ENCODE peak calls at places on chromosomes 2 and 18, in seven cellular contexts. R is stimulated activated CD4-positive, alpha-beta T cell treated with anti-CD3 and anti-CD28 coated beads, Interleukin-2, amount 100 ng/mL, for 48 hours; U is lung microvascular endothelial cell; J is GM23248; N is frontal cortex; W is colonic mucosa; T is CD4-positive, alpha-beta memory T cell. A is an unnamed sample.
A peak's percentile ranks its signal among the peaks of the same experiment; 100 is the strongest.

GRCh38 chr2:20130821-20131645 is 79.6 kb upstream of the LAPTM4A start:
- DNase-seq in W (no peak), N (no peak), U (no peak), J (no peak), R (no peak), T (no peak), A (no peak)

GRCh38 chr2:145548479-145548878 is 1028.6 kb upstream of the ZEB2 start:
- DNase-seq in W (no peak), J (no peak), T (no peak), U (no peak), R (no peak), N (no peak), A (no peak)

GRCh38 chr2:83022631-83023210 is 1436.4 kb downstream of the SUCLG1 start:
- DNase-seq in U (no peak), T (no peak), J (no peak), N (no peak), W (no peak), R (no peak), A (no peak)

GRCh38 chr2:170341684-170342631 is 164.0 kb downstream of the MYO3B start:
- DNase-seq in W (no peak), U (no peak), N (no peak), T (no peak), J (no peak), R (no peak), A (no peak)

GRCh38 chr2:38765149-38765548 is 12.9 kb upstream of the GEMIN6 start:
- DNase-seq in J (peak; percentile 78), T (no peak), W (no peak), U (no peak), N (no peak), R (no peak), A (no peak)

GRCh38 chr2:122136071-122136470 is 380.6 kb downstream of the TSN start:
- DNase-seq in R (no peak), N (peak; percentile 8), T (no peak), W (no peak), U (peak; percentile 50), J (peak; percentile 24), A (no peak)

GRCh38 chr2:45964226-45964841 is 312.9 kb downstream of the PRKCE start:
- DNase-seq in U (peak; percentile 98), W (peak; percentile 96), N (peak; percentile 29), J (peak; percentile 96), T (no peak), R (no peak), A (no peak)

GRCh38 chr18:79866889-79867574 is 69.3 kb downstream of the KCNG2 start:
- DNase-seq in U (no peak), N (no peak), W (no peak), J (peak; percentile 57), T (no peak), R (no peak), A (no peak)

GRCh38 chr2:43138441-43138840 is 88.0 kb downstream of the ZFP36L2 start:
- DNase-seq in W (no peak), U (no peak), N (no peak), T (no peak), J (no peak), R (no peak), A (no peak)

GRCh38 chr2:1614564-1614963 is 129.8 kb downstream of the PXDN start:
- DNase-seq in T (no peak), J (no peak), R (no peak), N (no peak), W (no peak), U (no peak), A (no peak)

GRCh38 chr2:217291259-217291658 is 431.4 kb upstream of the TNP1 start:
- DNase-seq in R (no peak), N (no peak), T (no peak), U (no peak), W (no peak), J (no peak), A (no peak)

GRCh38 chr2:200913654-200914053 is 24.5 kb downstream of the NIF3L1 start:
- DNase-seq in U (peak; percentile 52), T (no peak), W (no peak), J (peak; percentile 82), N (no peak), R (no peak), A (no peak)

GRCh38 chr18:48910972-48911545 is 39.7 kb downstream of the SMAD7 start:
- DNase-seq in T (no peak), W (peak; percentile 15), R (no peak), J (no peak), N (no peak), U (no peak), A (no peak)

GRCh38 chr2:192010073-192010472 is 163.2 kb upstream of the CAVIN2 start:
- DNase-seq in U (no peak), J (no peak), T (no peak), N (no peak), R (no peak), W (no peak), A (no peak)

GRCh38 chr2:12534646-12535263 is 182.0 kb upstream of the TRIB2 start:
- DNase-seq in J (peak; percentile 97), T (no peak), R (no peak), U (no peak), W (no peak), N (no peak), A (no peak)

GRCh38 chr18:58223717-58224424 is 179.8 kb downstream of the NEDD4L start:
- DNase-seq in N (peak; percentile 22), T (no peak), W (peak; percentile 77), R (no peak), U (peak; percentile 88), J (peak; percentile 97), A (no peak)

GRCh38 chr2:70981421-70981820 is 3.0 kb downstream of the ANKRD53 start:
- DNase-seq in T (no peak), N (no peak), W (no peak), U (no peak), R (no peak), J (no peak), A (no peak)

GRCh38 chr18:8911408-8912340 is 190.8 kb upstream of the NDUFV2 start:
- DNase-seq in W (no peak), T (no peak), R (no peak), U (no peak), J (no peak), N (no peak), A (no peak)

GRCh38 chr2:30272761-30273573 is 41.6 kb downstream of the LBH start:
- DNase-seq in N (no peak), R (peak; percentile 36), U (peak; percentile 92), J (peak; percentile 87), T (no peak), W (no peak), A (no peak)

GRCh38 chr18:35856178-35856577 is 116.3 kb upstream of the RMP24 start:
- DNase-seq in N (no peak), U (no peak), R (no peak), J (no peak), T (no peak), W (no peak), A (no peak)

GRCh38 chr2:239596792-239597191 is 196.0 kb upstream of the HDAC4 start:
- DNase-seq in N (no peak), U (no peak), W (peak; percentile 6), T (no peak), R (no peak), J (no peak), A (no peak)

GRCh38 chr18:70245941-70246537 is 40.6 kb upstream of the RTTN start:
- DNase-seq in J (no peak), W (no peak), N (no peak), T (no peak), R (no peak), U (no peak), A (no peak)

GRCh38 chr2:33443272-33443829 is 33.1 kb upstream of the RASGRP3 start:
- DNase-seq in J (peak; percentile 70), U (no peak), T (no peak), W (no peak), N (no peak), R (no peak), A (no peak)

GRCh38 chr18:58221060-58221725 is 177.2 kb downstream of the NEDD4L start:
- DNase-seq in T (no peak), N (no peak), W (peak; percentile 85), R (no peak), U (peak; percentile 76), J (peak; percentile 27), A (no peak)

GRCh38 chr2:85830645-85831044 is 58.1 kb downstream of the ST3GAL5 start:
- DNase-seq in R (no peak), U (no peak), J (no peak), N (no peak), T (no peak), W (no peak), A (no peak)

GRCh38 chr2:207432471-207432870 is 97.3 kb upstream of the CREB1 start:
- DNase-seq in U (no peak), R (no peak), J (peak; percentile 58), T (no peak), N (no peak), W (no peak), A (no peak)

GRCh38 chr2:120445431-120446143 is 99.7 kb downstream of the INHBB start:
- DNase-seq in R (no peak), U (peak; percentile 14), N (no peak), J (peak; percentile 22), W (no peak), T (no peak), A (no peak)

GRCh38 chr2:219639356-219639755 is 11.9 kb downstream of the SLC4A3 start:
- DNase-seq in J (no peak), W (no peak), U (no peak), R (no peak), N (peak; percentile 23), T (no peak), A (no peak)

GRCh38 chr2:174071321-174071720 is 106.1 kb upstream of the SP3 start:
- DNase-seq in J (no peak), T (no peak), R (no peak), U (no peak), N (no peak), W (no peak), A (no peak)

GRCh38 chr2:8244634-8245033 is 437.2 kb upstream of the ID2 start:
- DNase-seq in W (no peak), N (no peak), U (no peak), T (no peak), R (no peak), J (no peak), A (no peak)

GRCh38 chr2:190648289-190649034 is 421 bp upstream of the NAB1 start:
- DNase-seq in R (peak; percentile 72), W (peak; percentile 87), T (peak; percentile 94), J (peak; percentile 90), U (peak; percentile 92), N (peak; percentile 94), A (peak; percentile 55)

GRCh38 chr2:167509585-167509984 is 621.3 kb downstream of the XIRP2 start:
- DNase-seq in T (no peak), J (peak; percentile 64), W (no peak), R (no peak), N (no peak), U (peak; percentile 57), A (no peak)

GRCh38 chr2:111028720-111029119 is 92.0 kb upstream of the BCL2L11 start:
- DNase-seq in W (peak; percentile 59), T (no peak), N (no peak), R (no peak), J (no peak), U (peak; percentile 59), A (no peak)

GRCh38 chr2:216188956-216189355 is 79.8 kb downstream of the XRCC5 start:
- DNase-seq in N (no peak), J (peak; percentile 85), R (no peak), U (no peak), T (no peak), W (no peak), A (no peak)

GRCh38 chr2:235129856-235130255 is 178.0 kb downstream of the SH3BP4 start:
- DNase-seq in T (no peak), U (no peak), N (no peak), R (no peak), W (no peak), J (peak; percentile 41), A (no peak)

GRCh38 chr2:174552891-174553290 is 44.7 kb downstream of the WIPF1 start:
- DNase-seq in U (no peak), W (no peak), J (peak; percentile 11), T (no peak), R (no peak), N (no peak), A (no peak)

GRCh38 chr2:128374711-128375413 is 56.2 kb upstream of the HS6ST1 start:
- DNase-seq in J (no peak), U (no peak), N (peak; percentile 49), T (no peak), R (no peak), W (no peak), A (no peak)

A was measured in progenitor cell of endocrine pancreas.